ENCODE peak calls at places on chromosomes 6 and 20, in four cellular contexts. K is IMR-90, O is amygdala, M is DMS79 treated with DMSO at 0.1 percent for 48 hours. U is an unnamed sample.

GRCh38 chr6:29941916-29942274 is 437 bp upstream of the HLA-A start:
- DNase-seq in K (no peak), O (no peak), M (peak; percentile 31), U (no peak)

GRCh38 chr6:2035046-2035445 is 210.4 kb downstream of the GMDS start:
- DNase-seq in K (no peak), O (no peak), M (no peak), U (no peak)

GRCh38 chr6:164356814-164357213 is 942.3 kb downstream of the QKI start:
- DNase-seq in K (no peak), O (no peak), M (no peak), U (no peak)

GRCh38 chr20:63224272-63225081 is 8.5 kb upstream of the YTHDF1 start:
- DNase-seq in K (peak; percentile 44), O (no peak), M (peak; percentile 95), U (no peak)

GRCh38 chr20:63092660-63093215 is 86.0 kb upstream of the BHLHE23 start:
- DNase-seq in K (no peak), O (no peak), M (no peak), U (no peak)

GRCh38 chr6:34143196-34143883 is 2.5 kb downstream of the GRM4 start:
- DNase-seq in K (no peak), O (no peak), M (no peak), U (no peak)

GRCh38 chr20:40651121-40651520 is 37.9 kb downstream of the MAFB start:
- DNase-seq in K (peak; percentile 8), O (no peak), M (no peak), U (no peak)

GRCh38 chr6:167112421-167112820 is 10.5 kb upstream of the CCR6 start:
- DNase-seq in K (no peak), O (no peak), M (no peak), U (no peak)

GRCh38 chr20:19992996-19993908 is 23.9 kb upstream of the NAA20 start:
- DNase-seq in K (peak; percentile 91), O (no peak), M (no peak), U (peak; percentile 42)

GRCh38 chr20:30376767-30377658 is 880.5 kb upstream of the DEFB115 start:
- DNase-seq in K (peak; percentile 79), O (peak; percentile 76), M (peak; percentile 18), U (peak; percentile 48)